ENCODE peak calls at places on chromosome 16, in eight cellular contexts. I is tibial nerve, Z is SK-N-SH, D is heart right ventricle, V is osteoblast, N is lung, J is heart left ventricle, F is HCT116. E is an unnamed sample. For H3K4me1, the result is how much of the 10 kb centered on the place peaks cover.

GRCh38 chr16:26598061-26598460 is 468.7 kb upstream of the C16orf82 start:
- DNase-seq in Z (no peak), I (no peak), F (peak), N (no peak), V (no peak), D (no peak), J (no peak), E (peak)

GRCh38 chr16:81866820-81867440 is 87.8 kb downstream of the PLCG2 start:
- DNase-seq in V (no peak), D (peak), Z (no peak), F (no peak), N (peak), J (peak), I (peak), E (no peak)

GRCh38 chr16:4496305-4496704 is 20.1 kb downstream of the HMOX2 start:
- DNase-seq in F (peak), Z (no peak), J (no peak), I (no peak), V (peak), N (no peak), D (no peak), E (no peak)

GRCh38 chr16:54957403-54957802 is 26.7 kb downstream of the IRX5 start:
- DNase-seq in N (no peak), Z (no peak), D (no peak), J (no peak), V (peak), F (peak), I (no peak), E (peak)

GRCh38 chr16:23131841-23132576 is 17.2 kb downstream of the USP31 start:
- DNase-seq in N (no peak), D (no peak), V (no peak), F (no peak), Z (no peak), J (no peak), I (no peak), E (no peak)

GRCh38 chr16:10509534-10510025 is 70.8 kb downstream of the EMP2 start:
- DNase-seq in Z (peak), D (peak), N (peak), I (peak), V (peak), F (peak), J (peak), E (peak)

GRCh38 chr16:11689031-11689840 is 21.0 kb downstream of the SNN start:
- DNase-seq in V (peak), F (no peak), Z (no peak), I (no peak), D (no peak), J (no peak), N (no peak), E (no peak)

GRCh38 chr16:88454315-88455057 is 1.4 kb downstream of the ZFPM1 start:
- DNase-seq in J (no peak), I (no peak), Z (peak), F (no peak), N (no peak), V (peak), D (no peak), E (peak)

GRCh38 chr16:71687853-71688252 is 36.6 kb downstream of the PHLPP2 start:
- DNase-seq in D (no peak), V (no peak), I (no peak), N (no peak), Z (no peak), J (no peak), F (no peak), E (no peak)

GRCh38 chr16:69188716-69189115 is 1.8 kb downstream of the SNTB2 start:
- DNase-seq in F (no peak), Z (no peak), D (no peak), I (no peak), J (no peak), N (no peak), V (peak), E (no peak)

GRCh38 chr16:19805459-19806160 is 79.0 kb downstream of the GPRC5B start:
- DNase-seq in I (no peak), N (no peak), Z (no peak), F (no peak), V (no peak), D (no peak), J (no peak), E (no peak)

GRCh38 chr16:9966569-9967157 is 215.6 kb downstream of the GRIN2A start:
- DNase-seq in F (no peak), Z (no peak), V (no peak), J (no peak), D (no peak), I (no peak), N (no peak), E (no peak)

GRCh38 chr16:67563708-67564468 is 1.6 kb downstream of the CTCF start:
- DNase-seq in F (no peak), Z (peak), J (no peak), D (peak), V (peak), I (peak), N (peak), E (no peak)

GRCh38 chr16:81702506-81702905 is 76.6 kb upstream of the PLCG2 start:
- DNase-seq in I (no peak), J (no peak), N (no peak), F (no peak), D (no peak), V (no peak), Z (no peak), E (no peak)

GRCh38 chr16:53043986-53044571 is 8.6 kb downstream of the CHD9NB start:
- DNase-seq in F (no peak), V (no peak), Z (no peak), N (no peak), I (no peak), J (no peak), D (no peak), E (peak)

GRCh38 chr16:67883146-67883871 is 1.4 kb upstream of the NRN1L start:
- DNase-seq in D (no peak), V (peak), I (no peak), J (no peak), F (no peak), N (no peak), Z (no peak), E (no peak)

GRCh38 chr16:57041182-57042156 is 50.9 kb upstream of the CPNE2 start:
- DNase-seq in J (no peak), I (no peak), N (no peak), Z (no peak), D (no peak), V (peak), F (no peak), E (no peak)

GRCh38 chr16:51211148-51211547 is 60.1 kb upstream of the SALL1 start:
- DNase-seq in I (no peak), D (no peak), J (no peak), F (no peak), V (no peak), N (no peak), Z (no peak), E (no peak)

GRCh38 chr16:69712277-69712676 is 14.1 kb downstream of the NQO1 start:
- DNase-seq in F (no peak), N (no peak), V (no peak), J (no peak), I (no peak), D (no peak), Z (no peak), E (no peak)

GRCh38 chr16:51313204-51313603 is 162.1 kb upstream of the SALL1 start:
- DNase-seq in J (no peak), N (no peak), F (no peak), I (no peak), Z (no peak), V (no peak), D (no peak), E (no peak)

GRCh38 chr16:20611975-20612471 is 35.9 kb upstream of the ACSM2B start:
- DNase-seq in F (no peak), N (peak), J (peak), I (no peak), V (no peak), D (peak), Z (no peak), E (no peak)

GRCh38 chr16:78199325-78200022 is 100.0 kb downstream of the WWOX start:
- DNase-seq in D (no peak), N (no peak), V (no peak), F (no peak), I (no peak), J (no peak), Z (no peak), E (no peak)

DNA sequence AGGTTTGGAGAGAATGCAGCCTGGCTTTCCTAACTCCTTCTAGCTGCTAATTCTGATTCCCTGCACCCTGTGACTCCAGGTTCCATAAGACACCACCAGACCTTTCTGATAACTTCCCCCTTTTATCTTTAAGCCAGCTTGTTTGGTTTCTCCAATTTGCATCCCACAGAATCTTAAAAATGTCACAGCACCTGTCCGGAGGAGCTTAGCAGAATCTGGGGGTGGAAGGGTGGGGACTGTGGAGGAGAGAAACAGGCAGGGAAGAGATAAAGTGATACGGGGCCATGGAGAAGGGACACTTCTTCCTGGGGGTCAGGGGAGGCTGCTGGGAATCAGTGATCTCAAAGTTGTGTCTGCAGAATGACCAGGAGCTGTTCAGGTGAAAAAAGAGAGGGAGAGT is 59.4 kb downstream of the FOXL1 start:
- DNase-seq in Z (no peak), I (no peak), D (no peak), J (no peak), V (no peak), F (no peak), N (no peak), E (no peak)
- H3K4me1 ChIP-seq in Z (under half), I (under half), D (under half), J (under half), V (under half), F (under half), N (under half), E (under half)

GRCh38 chr16:30482366-30482765 is 9.8 kb downstream of the ITGAL start:
- DNase-seq in D (no peak), I (no peak), J (no peak), V (peak), Z (no peak), F (peak), N (no peak), E (no peak)
- TF ChIP-seq CTCF in D (no peak), I (no peak), J (peak), V (peak), Z (peak), F (peak), N (no peak), E (peak)

DNA sequence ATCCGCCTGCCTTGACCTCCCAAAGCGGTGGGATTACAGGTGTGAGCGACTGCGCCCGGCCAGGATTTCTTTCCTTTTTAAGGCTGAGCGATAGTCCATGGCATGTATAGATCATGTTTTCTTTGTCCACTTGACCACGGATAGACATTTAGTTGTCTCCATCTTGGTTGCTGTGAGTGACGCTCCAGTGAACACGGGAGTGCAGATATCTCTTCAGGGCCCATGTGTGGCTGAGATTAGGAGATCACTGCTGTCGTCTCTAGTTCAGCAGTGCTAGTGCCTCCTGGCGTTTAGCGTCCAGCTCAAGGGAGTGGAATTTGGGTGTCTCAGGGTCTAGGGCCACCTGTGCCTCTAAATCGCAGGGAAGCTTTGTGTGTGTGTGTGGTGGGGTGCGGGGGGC is 41.5 kb downstream of the ABCC1 start:
- DNase-seq in J (no peak), V (no peak), F (no peak), D (no peak), I (no peak), Z (peak), N (no peak), E (no peak)
- H3K27ac ChIP-seq in J (no peak), V (no peak), F (no peak), D (no peak), I (no peak), Z (no peak), N (no peak), E (no peak)

GRCh38 chr16:74034862-74035261 is 261.8 kb upstream of the PSMD7 start:
- DNase-seq in D (no peak), N (no peak), V (no peak), F (peak), Z (peak), I (no peak), J (no peak), E (no peak)
- H3K4me1 ChIP-seq in D (under half), N (under half), V (under half), F (under half), Z (under half), I (under half), J (under half), E (under half)

GRCh38 chr16:17222756-17223411 is 247.9 kb downstream of the XYLT1 start:
- DNase-seq in N (no peak), Z (no peak), V (no peak), F (no peak), D (peak), I (peak), J (no peak), E (peak)
- TF ChIP-seq CTCF in N (no peak), Z (no peak), V (no peak), F (no peak), D (no peak), I (no peak), J (no peak), E (no peak)

DNA sequence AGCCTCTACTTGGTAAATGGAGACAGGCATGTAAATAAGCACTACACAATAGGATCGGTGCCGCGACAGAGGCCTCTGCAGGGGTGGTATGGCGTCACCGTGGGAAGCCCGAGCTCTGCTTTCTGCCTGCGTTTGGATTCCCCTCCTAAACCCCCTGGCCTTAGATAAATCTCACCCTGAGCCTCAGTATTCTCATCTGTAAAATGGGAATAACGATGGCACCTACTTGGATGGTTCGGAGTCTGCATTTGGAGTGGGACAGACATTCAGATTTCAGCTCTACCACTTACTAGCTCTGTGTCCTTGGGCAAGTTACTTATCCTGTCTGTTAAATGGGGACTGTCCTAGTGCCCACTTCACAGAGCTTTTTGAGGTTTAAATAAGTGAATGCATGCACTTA is 42.8 kb upstream of the TNRC6A start:
- DNase-seq in Z (no peak), V (no peak), D (no peak), I (no peak), J (no peak), F (no peak), N (no peak), E (no peak)
- H3K27ac ChIP-seq in Z (peak), V (no peak), D (no peak), I (no peak), J (peak), F (no peak), N (no peak), E (peak)